ENCODE peak calls at places on chromosome 16, in six cellular contexts. O, E, T, R, U and A are unnamed samples.

GRCh38 chr16:72561-73537 is at the start of gene RHBDF1:
- DNase-seq in E (no peak), T (no peak), R (no peak), O (no peak), U (peak), A (no peak)

GRCh38 chr16:87806608-87807546 is 41.1 kb upstream of the KLHDC4 start:
- DNase-seq in U (peak), E (peak), R (peak), O (no peak), T (peak), A (peak)

GRCh38 chr16:85047867-85048455 is 20.4 kb downstream of the KIAA0513 start:
- DNase-seq in R (peak), E (no peak), T (no peak), U (no peak), O (no peak), A (no peak)

GRCh38 chr16:11546522-11547485 is 39.9 kb downstream of the LITAF start:
- DNase-seq in R (no peak), T (no peak), O (no peak), U (no peak), E (peak), A (no peak)

GRCh38 chr16:70442344-70442743 is 3.4 kb upstream of the ST3GAL2 start:
- DNase-seq in R (no peak), T (no peak), O (no peak), E (no peak), U (no peak), A (no peak)

GRCh38 chr16:15807603-15808009 is 49.2 kb downstream of the MYH11 start:
- DNase-seq in T (no peak), E (no peak), R (no peak), U (peak), O (no peak), A (no peak)

GRCh38 chr16:53305743-53306142 is 128.5 kb upstream of the RBL2 start:
- DNase-seq in E (no peak), R (no peak), T (no peak), U (no peak), O (no peak), A (no peak)

GRCh38 chr16:71426069-71426879 is 15.6 kb downstream of the TLE7 start:
- DNase-seq in R (peak), T (no peak), O (no peak), E (peak), U (no peak), A (peak)

GRCh38 chr16:59114790-59115189 is 380.7 kb upstream of the GOT2 start:
- DNase-seq in R (no peak), O (no peak), U (no peak), T (no peak), E (no peak), A (no peak)

GRCh38 chr16:1596516-1596915 is 15.4 kb downstream of the IFT140 start:
- DNase-seq in U (no peak), R (no peak), O (no peak), E (no peak), T (no peak), A (no peak)

GRCh38 chr16:67147437-67148140 is 3.2 kb downstream of the B3GNT9 start:
- DNase-seq in U (no peak), O (no peak), E (no peak), T (no peak), R (no peak), A (no peak)

GRCh38 chr16:67883872-67884261 is 818 bp upstream of the NRN1L start:
- DNase-seq in T (peak), U (peak), R (peak), O (peak), E (no peak), A (no peak)

GRCh38 chr16:35562919-35563318 is 2103.5 kb downstream of the TP53TG3F start:
- DNase-seq in E (no peak), T (no peak), O (no peak), U (no peak), R (no peak), A (no peak)

GRCh38 chr16:25126820-25127232 is 15.3 kb downstream of the LCMT1 start:
- DNase-seq in E (peak), O (no peak), U (no peak), R (peak), T (no peak), A (peak)

GRCh38 chr16:50246299-50247122 is 19.8 kb upstream of the ADCY7 start:
- DNase-seq in R (peak), T (no peak), E (no peak), O (no peak), U (no peak), A (no peak)